ENCODE peak calls at places on chromosomes 16 and 17, in ten cellular contexts. One of them, this sample, is unnamed.

GRCh38 chr16:590165-590874 is 454 bp downstream of the RAB40C start:
- DNase-seq in DND-41: no peak
- DNase-seq in mucosa of descending colon: no peak
- DNase-seq in H9: no peak
- DNase-seq in esophagus squamous epithelium: no peak
- DNase-seq in transverse colon: no peak
- DNase-seq in HFFc6: no peak
- DNase-seq in cardiac fibroblast: peak; percentile 58
- DNase-seq in neural crest cell: no peak
- DNase-seq in B cell: no peak
- DNase-seq in this sample: peak; percentile 31

GRCh38 chr17:48576479-48577309 is 1.5 kb downstream of the HOXB4 start:
- DNase-seq in neural crest cell: no peak
- DNase-seq in HFFc6: no peak
- DNase-seq in DND-41: no peak
- DNase-seq in H9: no peak
- DNase-seq in esophagus squamous epithelium: no peak
- DNase-seq in cardiac fibroblast: peak; percentile 40
- DNase-seq in transverse colon: no peak
- DNase-seq in B cell: no peak
- DNase-seq in mucosa of descending colon: no peak
- DNase-seq in this sample: peak; percentile 81

GRCh38 chr16:86663691-86664517 is 85.6 kb downstream of the FOXL1 start:
- DNase-seq in mucosa of descending colon: no peak
- DNase-seq in neural crest cell: no peak
- DNase-seq in H9: no peak
- DNase-seq in cardiac fibroblast: peak; percentile 71
- DNase-seq in esophagus squamous epithelium: no peak
- DNase-seq in DND-41: no peak
- DNase-seq in HFFc6: peak; percentile 73
- DNase-seq in B cell: no peak
- DNase-seq in transverse colon: no peak
- DNase-seq in this sample: peak; percentile 97

GRCh38 chr17:9146064-9146463 is 124.8 kb downstream of the NTN1 start:
- DNase-seq in esophagus squamous epithelium: no peak
- DNase-seq in neural crest cell: no peak
- DNase-seq in HFFc6: no peak
- DNase-seq in mucosa of descending colon: no peak
- DNase-seq in H9: no peak
- DNase-seq in B cell: no peak
- DNase-seq in DND-41: no peak
- DNase-seq in transverse colon: no peak
- DNase-seq in cardiac fibroblast: no peak
- DNase-seq in this sample: no peak

GRCh38 chr17:604719-605118 is 109.9 kb downstream of the VPS53 start:
- DNase-seq in transverse colon: no peak
- DNase-seq in B cell: no peak
- DNase-seq in mucosa of descending colon: no peak
- DNase-seq in DND-41: no peak
- DNase-seq in H9: no peak
- DNase-seq in neural crest cell: no peak
- DNase-seq in HFFc6: no peak
- DNase-seq in cardiac fibroblast: peak; percentile 27
- DNase-seq in esophagus squamous epithelium: no peak
- DNase-seq in this sample: peak; percentile 53

GRCh38 chr17:17684901-17685774 is 3.9 kb downstream of the RAI1 start:
- DNase-seq in neural crest cell: no peak
- DNase-seq in esophagus squamous epithelium: no peak
- DNase-seq in HFFc6: no peak
- DNase-seq in DND-41: no peak
- DNase-seq in transverse colon: no peak
- DNase-seq in mucosa of descending colon: no peak
- DNase-seq in cardiac fibroblast: peak; percentile 67
- DNase-seq in H9: peak; percentile 64
- DNase-seq in B cell: no peak
- DNase-seq in this sample: peak; percentile 45

GRCh38 chr17:73476890-73477350 is 165.1 kb upstream of the CDC42EP4 start:
- DNase-seq in mucosa of descending colon: no peak
- DNase-seq in transverse colon: no peak
- DNase-seq in B cell: no peak
- DNase-seq in cardiac fibroblast: no peak
- DNase-seq in neural crest cell: no peak
- DNase-seq in H9: no peak
- DNase-seq in HFFc6: no peak
- DNase-seq in DND-41: no peak
- DNase-seq in esophagus squamous epithelium: no peak
- DNase-seq in this sample: no peak

GRCh38 chr17:67376509-67376891 is 581 bp upstream of the PITPNC1 start:
- DNase-seq in HFFc6: peak; percentile 44
- DNase-seq in mucosa of descending colon: no peak
- DNase-seq in B cell: no peak
- DNase-seq in neural crest cell: no peak
- DNase-seq in esophagus squamous epithelium: no peak
- DNase-seq in cardiac fibroblast: peak; percentile 32
- DNase-seq in DND-41: no peak
- DNase-seq in H9: no peak
- DNase-seq in transverse colon: peak; percentile 21
- DNase-seq in this sample: peak; percentile 76

GRCh38 chr16:47395733-47396503 is 64.9 kb downstream of the ITFG1 start:
- DNase-seq in HFFc6: no peak
- DNase-seq in transverse colon: no peak
- DNase-seq in DND-41: no peak
- DNase-seq in B cell: no peak
- DNase-seq in esophagus squamous epithelium: no peak
- DNase-seq in mucosa of descending colon: no peak
- DNase-seq in neural crest cell: no peak
- DNase-seq in cardiac fibroblast: no peak
- DNase-seq in H9: no peak
- DNase-seq in this sample: no peak

GRCh38 chr17:42541041-42541833 is 5.2 kb downstream of the NAGLU start:
- DNase-seq in H9: no peak
- DNase-seq in cardiac fibroblast: no peak
- DNase-seq in HFFc6: no peak
- DNase-seq in esophagus squamous epithelium: no peak
- DNase-seq in mucosa of descending colon: no peak
- DNase-seq in neural crest cell: no peak
- DNase-seq in B cell: peak; percentile 14
- DNase-seq in transverse colon: peak; percentile 61
- DNase-seq in DND-41: no peak
- DNase-seq in this sample: no peak

GRCh38 chr17:73944366-73944765 is 259.1 kb upstream of the RPL38 start:
- DNase-seq in H9: no peak
- DNase-seq in DND-41: no peak
- DNase-seq in HFFc6: no peak
- DNase-seq in cardiac fibroblast: no peak
- DNase-seq in transverse colon: no peak
- DNase-seq in B cell: no peak
- DNase-seq in neural crest cell: no peak
- DNase-seq in esophagus squamous epithelium: no peak
- DNase-seq in mucosa of descending colon: no peak
- DNase-seq in this sample: no peak

GRCh38 chr16:68346892-68347480 is 36.2 kb downstream of the PRMT7 start:
- DNase-seq in DND-41: peak; percentile 55
- DNase-seq in mucosa of descending colon: no peak
- DNase-seq in neural crest cell: no peak
- DNase-seq in H9: no peak
- DNase-seq in B cell: no peak
- DNase-seq in esophagus squamous epithelium: no peak
- DNase-seq in cardiac fibroblast: no peak
- DNase-seq in HFFc6: no peak
- DNase-seq in transverse colon: no peak
- DNase-seq in this sample: no peak

GRCh38 chr17:59892849-59893616 is at the start of the genes RPS6KB1 and TUBD1:
- DNase-seq in B cell: peak; percentile 90
- DNase-seq in HFFc6: peak; percentile 99
- DNase-seq in neural crest cell: peak; percentile 90
- DNase-seq in mucosa of descending colon: peak; percentile 96
- DNase-seq in transverse colon: peak; percentile 98
- DNase-seq in cardiac fibroblast: peak; percentile 100
- DNase-seq in esophagus squamous epithelium: peak; percentile 87
- DNase-seq in DND-41: peak; percentile 98
- DNase-seq in H9: peak; percentile 99
- DNase-seq in this sample: peak; percentile 99

GRCh38 chr17:17994271-17994670 is 21.6 kb downstream of the DRC3 start:
- DNase-seq in transverse colon: no peak
- DNase-seq in neural crest cell: peak; percentile 26
- DNase-seq in esophagus squamous epithelium: no peak
- DNase-seq in B cell: no peak
- DNase-seq in H9: peak; percentile 92
- DNase-seq in mucosa of descending colon: no peak
- DNase-seq in DND-41: peak; percentile 25
- DNase-seq in HFFc6: no peak
- DNase-seq in cardiac fibroblast: peak; percentile 34
- DNase-seq in this sample: peak; percentile 15

GRCh38 chr16:3908951-3909437 is 28.5 kb upstream of the CREBBP start:
- DNase-seq in cardiac fibroblast: no peak
- DNase-seq in H9: no peak
- DNase-seq in neural crest cell: no peak
- DNase-seq in mucosa of descending colon: no peak
- DNase-seq in DND-41: no peak
- DNase-seq in transverse colon: no peak
- DNase-seq in esophagus squamous epithelium: no peak
- DNase-seq in B cell: no peak
- DNase-seq in HFFc6: no peak
- DNase-seq in this sample: no peak

GRCh38 chr17:81968850-81969812 is 8.1 kb upstream of the NOTUM start:
- DNase-seq in DND-41: no peak
- DNase-seq in esophagus squamous epithelium: no peak
- DNase-seq in HFFc6: no peak
- DNase-seq in H9: no peak
- DNase-seq in B cell: no peak
- DNase-seq in transverse colon: no peak
- DNase-seq in neural crest cell: no peak
- DNase-seq in cardiac fibroblast: no peak
- DNase-seq in mucosa of descending colon: no peak
- DNase-seq in this sample: no peak

GRCh38 chr17:36151891-36152638 is 24.4 kb downstream of the TBC1D3B start:
- DNase-seq in esophagus squamous epithelium: no peak
- DNase-seq in H9: no peak
- DNase-seq in DND-41: no peak
- DNase-seq in HFFc6: no peak
- DNase-seq in mucosa of descending colon: no peak
- DNase-seq in neural crest cell: no peak
- DNase-seq in B cell: no peak
- DNase-seq in transverse colon: no peak
- DNase-seq in cardiac fibroblast: no peak
- DNase-seq in this sample: no peak

DNA sequence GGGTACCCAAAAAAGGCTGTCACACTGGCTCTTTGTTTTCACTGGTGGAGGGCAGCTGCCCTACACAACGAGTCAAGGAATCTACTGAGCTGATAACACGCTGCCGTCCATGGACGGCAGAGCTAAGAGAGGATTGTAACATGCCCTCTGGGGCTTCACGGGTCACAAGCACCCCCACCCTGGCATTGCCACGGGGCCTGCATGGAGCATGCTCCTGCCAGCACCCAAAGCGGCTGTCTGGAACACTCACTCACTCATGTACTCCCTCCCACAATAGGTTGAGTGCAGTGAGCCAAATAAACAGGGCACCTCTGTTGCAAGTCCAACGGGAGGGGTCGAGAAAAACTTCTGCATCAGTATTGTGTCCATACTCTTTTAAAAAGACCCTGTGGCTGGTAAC is 181.6 kb downstream of the MAP2K6 start:
- DNase-seq in esophagus squamous epithelium: no peak
- DNase-seq in HFFc6: no peak
- DNase-seq in mucosa of descending colon: no peak
- DNase-seq in neural crest cell: no peak
- DNase-seq in cardiac fibroblast: no peak
- DNase-seq in H9: no peak
- DNase-seq in B cell: no peak
- DNase-seq in DND-41: no peak
- DNase-seq in transverse colon: no peak
- DNase-seq in this sample: no peak
- TF ChIP-seq CTCF in esophagus squamous epithelium: no peak
- TF ChIP-seq CTCF in HFFc6: no peak
- TF ChIP-seq CTCF in mucosa of descending colon: no peak
- TF ChIP-seq CTCF in neural crest cell: no peak
- TF ChIP-seq CTCF in cardiac fibroblast: no peak
- TF ChIP-seq CTCF in H9: no peak
- TF ChIP-seq CTCF in B cell: no peak
- TF ChIP-seq CTCF in DND-41: no peak
- TF ChIP-seq CTCF in transverse colon: no peak
- TF ChIP-seq CTCF in this sample: no peak

GRCh38 chr17:27559506-27559931 is 71.5 kb upstream of the LGALS9 start:
- DNase-seq in esophagus squamous epithelium: no peak
- DNase-seq in mucosa of descending colon: no peak
- DNase-seq in cardiac fibroblast: peak; percentile 93
- DNase-seq in transverse colon: no peak
- DNase-seq in DND-41: no peak
- DNase-seq in HFFc6: no peak
- DNase-seq in neural crest cell: no peak
- DNase-seq in H9: no peak
- DNase-seq in B cell: no peak
- DNase-seq in this sample: peak; percentile 73
- TF ChIP-seq CTCF in esophagus squamous epithelium: no peak
- TF ChIP-seq CTCF in mucosa of descending colon: no peak
- TF ChIP-seq CTCF in cardiac fibroblast: peak; percentile 51
- TF ChIP-seq CTCF in transverse colon: no peak
- TF ChIP-seq CTCF in DND-41: no peak
- TF ChIP-seq CTCF in HFFc6: no peak
- TF ChIP-seq CTCF in neural crest cell: no peak
- TF ChIP-seq CTCF in H9: no peak
- TF ChIP-seq CTCF in B cell: no peak
- TF ChIP-seq CTCF in this sample: peak; percentile 24

GRCh38 chr16:23500212-23500865 is 10.0 kb downstream of the GGA2 start:
- DNase-seq in mucosa of descending colon: peak; percentile 79
- DNase-seq in esophagus squamous epithelium: no peak
- DNase-seq in HFFc6: no peak
- DNase-seq in B cell: no peak
- DNase-seq in transverse colon: peak; percentile 77
- DNase-seq in DND-41: no peak
- DNase-seq in H9: no peak
- DNase-seq in neural crest cell: no peak
- DNase-seq in cardiac fibroblast: no peak
- DNase-seq in this sample: no peak
- TF ChIP-seq CTCF in mucosa of descending colon: no peak
- TF ChIP-seq CTCF in esophagus squamous epithelium: no peak
- TF ChIP-seq CTCF in HFFc6: no peak
- TF ChIP-seq CTCF in B cell: no peak
- TF ChIP-seq CTCF in transverse colon: no peak
- TF ChIP-seq CTCF in DND-41: no peak
- TF ChIP-seq CTCF in H9: no peak
- TF ChIP-seq CTCF in neural crest cell: no peak
- TF ChIP-seq CTCF in cardiac fibroblast: no peak
- TF ChIP-seq CTCF in this sample: no peak

DNA sequence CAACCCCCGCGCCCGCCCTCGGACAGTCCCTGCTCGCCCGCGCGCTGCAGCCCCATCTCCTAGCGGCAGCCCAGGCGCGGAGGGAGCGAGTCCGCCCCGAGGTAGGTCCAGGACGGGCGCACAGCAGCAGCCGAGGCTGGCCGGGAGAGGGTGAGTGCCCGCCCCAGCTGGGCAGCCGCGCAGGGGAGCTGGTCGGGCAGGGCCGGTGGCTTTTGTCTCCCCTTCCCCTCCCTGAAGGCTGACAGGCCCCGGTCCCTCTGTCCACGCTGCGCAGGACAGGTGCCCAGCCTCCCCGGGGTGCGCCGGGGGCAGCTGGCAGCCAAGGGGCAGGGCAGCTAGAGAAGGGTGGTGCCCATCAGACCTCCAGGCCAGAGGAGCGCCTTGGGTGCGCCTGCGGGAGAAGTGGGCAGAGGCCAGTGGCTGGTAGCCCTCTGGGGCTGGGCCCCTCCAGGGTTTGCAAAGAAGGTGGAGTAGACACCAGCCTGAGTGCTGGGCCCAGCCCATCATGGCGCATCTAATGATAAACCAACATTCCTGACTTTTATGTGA is 278 bp downstream of the ITGB4 start:
- DNase-seq in mucosa of descending colon: peak; percentile 78
- DNase-seq in neural crest cell: no peak
- DNase-seq in B cell: no peak
- DNase-seq in HFFc6: no peak
- DNase-seq in DND-41: no peak
- DNase-seq in transverse colon: peak; percentile 61
- DNase-seq in cardiac fibroblast: no peak
- DNase-seq in esophagus squamous epithelium: no peak
- DNase-seq in H9: no peak
- DNase-seq in this sample: no peak
- TF ChIP-seq CTCF in mucosa of descending colon: no peak
- TF ChIP-seq CTCF in neural crest cell: no peak
- TF ChIP-seq CTCF in B cell: no peak
- TF ChIP-seq CTCF in HFFc6: no peak
- TF ChIP-seq CTCF in DND-41: no peak
- TF ChIP-seq CTCF in transverse colon: no peak
- TF ChIP-seq CTCF in cardiac fibroblast: no peak
- TF ChIP-seq CTCF in esophagus squamous epithelium: no peak
- TF ChIP-seq CTCF in H9: no peak
- TF ChIP-seq CTCF in this sample: no peak